ENCODE peak calls at places on chromosomes 5 and 9, in eight cellular contexts. One of them, this sample, is unnamed.

GRCh38 chr5:169280286-169280685 is 20.7 kb downstream of the SLIT3 start:
- DNase-seq in stomach: no peak
- DNase-seq in foreskin fibroblast: no peak
- DNase-seq in stimulated activated CD8-positive, alpha-beta memory T cell treated with anti-CD3 and anti-CD28 coated beads, Interleukin-7, amount 100 ng/mL, for 24 hours: no peak
- DNase-seq in spleen: no peak
- DNase-seq in NCI-H187: no peak
- DNase-seq in amygdala: no peak
- DNase-seq in T-helper 2 cell: no peak
- DNase-seq in this sample: no peak

GRCh38 chr9:89686134-89686533 is 81.3 kb downstream of the GADD45G start:
- DNase-seq in stomach: no peak
- DNase-seq in foreskin fibroblast: no peak
- DNase-seq in stimulated activated CD8-positive, alpha-beta memory T cell treated with anti-CD3 and anti-CD28 coated beads, Interleukin-7, amount 100 ng/mL, for 24 hours: no peak
- DNase-seq in spleen: no peak
- DNase-seq in NCI-H187: peak
- DNase-seq in amygdala: no peak
- DNase-seq in T-helper 2 cell: no peak
- DNase-seq in this sample: no peak

GRCh38 chr9:134629586-134630392 is 11.8 kb upstream of the COL5A1 start:
- DNase-seq in stomach: no peak
- DNase-seq in foreskin fibroblast: no peak
- DNase-seq in stimulated activated CD8-positive, alpha-beta memory T cell treated with anti-CD3 and anti-CD28 coated beads, Interleukin-7, amount 100 ng/mL, for 24 hours: no peak
- DNase-seq in spleen: peak
- DNase-seq in NCI-H187: no peak
- DNase-seq in amygdala: no peak
- DNase-seq in T-helper 2 cell: peak
- DNase-seq in this sample: no peak

GRCh38 chr5:163509288-163510040 is 4.0 kb downstream of the MAT2B start:
- DNase-seq in stomach: peak
- DNase-seq in foreskin fibroblast: peak
- DNase-seq in stimulated activated CD8-positive, alpha-beta memory T cell treated with anti-CD3 and anti-CD28 coated beads, Interleukin-7, amount 100 ng/mL, for 24 hours: no peak
- DNase-seq in spleen: no peak
- DNase-seq in NCI-H187: no peak
- DNase-seq in amygdala: no peak
- DNase-seq in T-helper 2 cell: no peak
- DNase-seq in this sample: no peak

GRCh38 chr5:139415221-139415861 is 11.5 kb upstream of the SPATA24 start:
- DNase-seq in stomach: no peak
- DNase-seq in foreskin fibroblast: no peak
- DNase-seq in stimulated activated CD8-positive, alpha-beta memory T cell treated with anti-CD3 and anti-CD28 coated beads, Interleukin-7, amount 100 ng/mL, for 24 hours: no peak
- DNase-seq in spleen: no peak
- DNase-seq in NCI-H187: no peak
- DNase-seq in amygdala: peak
- DNase-seq in T-helper 2 cell: no peak
- DNase-seq in this sample: no peak

GRCh38 chr5:179270581-179271300 is 74.5 kb downstream of the ADAMTS2 start:
- DNase-seq in stomach: no peak
- DNase-seq in foreskin fibroblast: peak
- DNase-seq in stimulated activated CD8-positive, alpha-beta memory T cell treated with anti-CD3 and anti-CD28 coated beads, Interleukin-7, amount 100 ng/mL, for 24 hours: no peak
- DNase-seq in spleen: peak
- DNase-seq in NCI-H187: no peak
- DNase-seq in amygdala: no peak
- DNase-seq in T-helper 2 cell: no peak
- DNase-seq in this sample: no peak

GRCh38 chr9:89442981-89443817 is 54.7 kb downstream of the SEMA4D start:
- DNase-seq in stomach: no peak
- DNase-seq in foreskin fibroblast: no peak
- DNase-seq in stimulated activated CD8-positive, alpha-beta memory T cell treated with anti-CD3 and anti-CD28 coated beads, Interleukin-7, amount 100 ng/mL, for 24 hours: no peak
- DNase-seq in spleen: no peak
- DNase-seq in NCI-H187: no peak
- DNase-seq in amygdala: no peak
- DNase-seq in T-helper 2 cell: no peak
- DNase-seq in this sample: no peak

GRCh38 chr9:121240394-121241145 is 27.4 kb upstream of the GSN start:
- DNase-seq in stomach: no peak
- DNase-seq in foreskin fibroblast: peak
- DNase-seq in stimulated activated CD8-positive, alpha-beta memory T cell treated with anti-CD3 and anti-CD28 coated beads, Interleukin-7, amount 100 ng/mL, for 24 hours: no peak
- DNase-seq in spleen: no peak
- DNase-seq in NCI-H187: no peak
- DNase-seq in amygdala: no peak
- DNase-seq in T-helper 2 cell: no peak
- DNase-seq in this sample: no peak

GRCh38 chr5:172875372-172876279 is 41.6 kb downstream of the ERGIC1 start:
- DNase-seq in stomach: no peak
- DNase-seq in foreskin fibroblast: peak
- DNase-seq in stimulated activated CD8-positive, alpha-beta memory T cell treated with anti-CD3 and anti-CD28 coated beads, Interleukin-7, amount 100 ng/mL, for 24 hours: no peak
- DNase-seq in spleen: peak
- DNase-seq in NCI-H187: no peak
- DNase-seq in amygdala: no peak
- DNase-seq in T-helper 2 cell: no peak
- DNase-seq in this sample: no peak

GRCh38 chr9:130681769-130682489 is 11.7 kb upstream of the EXOSC2 start:
- DNase-seq in stomach: no peak
- DNase-seq in foreskin fibroblast: peak
- DNase-seq in stimulated activated CD8-positive, alpha-beta memory T cell treated with anti-CD3 and anti-CD28 coated beads, Interleukin-7, amount 100 ng/mL, for 24 hours: no peak
- DNase-seq in spleen: no peak
- DNase-seq in NCI-H187: no peak
- DNase-seq in amygdala: no peak
- DNase-seq in T-helper 2 cell: no peak
- DNase-seq in this sample: no peak

GRCh38 chr5:107739661-107740060 is 68.9 kb upstream of the EFNA5 start:
- DNase-seq in stomach: peak
- DNase-seq in foreskin fibroblast: no peak
- DNase-seq in stimulated activated CD8-positive, alpha-beta memory T cell treated with anti-CD3 and anti-CD28 coated beads, Interleukin-7, amount 100 ng/mL, for 24 hours: no peak
- DNase-seq in spleen: no peak
- DNase-seq in NCI-H187: no peak
- DNase-seq in amygdala: no peak
- DNase-seq in T-helper 2 cell: no peak
- DNase-seq in this sample: no peak

GRCh38 chr5:157219491-157220271 is 39.0 kb downstream of the ITK start:
- DNase-seq in stomach: no peak
- DNase-seq in foreskin fibroblast: no peak
- DNase-seq in stimulated activated CD8-positive, alpha-beta memory T cell treated with anti-CD3 and anti-CD28 coated beads, Interleukin-7, amount 100 ng/mL, for 24 hours: no peak
- DNase-seq in spleen: no peak
- DNase-seq in NCI-H187: peak
- DNase-seq in amygdala: no peak
- DNase-seq in T-helper 2 cell: no peak
- DNase-seq in this sample: no peak

GRCh38 chr5:135324897-135325650 is 74.0 kb downstream of the MACROH2A1 start:
- DNase-seq in stomach: no peak
- DNase-seq in foreskin fibroblast: no peak
- DNase-seq in stimulated activated CD8-positive, alpha-beta memory T cell treated with anti-CD3 and anti-CD28 coated beads, Interleukin-7, amount 100 ng/mL, for 24 hours: no peak
- DNase-seq in spleen: no peak
- DNase-seq in NCI-H187: no peak
- DNase-seq in amygdala: no peak
- DNase-seq in T-helper 2 cell: no peak
- DNase-seq in this sample: no peak

GRCh38 chr9:112864413-112864812 is 26.3 kb downstream of the SLC46A2 start:
- DNase-seq in stomach: no peak
- DNase-seq in foreskin fibroblast: no peak
- DNase-seq in stimulated activated CD8-positive, alpha-beta memory T cell treated with anti-CD3 and anti-CD28 coated beads, Interleukin-7, amount 100 ng/mL, for 24 hours: no peak
- DNase-seq in spleen: no peak
- DNase-seq in NCI-H187: no peak
- DNase-seq in amygdala: no peak
- DNase-seq in T-helper 2 cell: no peak
- DNase-seq in this sample: no peak

GRCh38 chr5:122458278-122458872 is 146.3 kb downstream of the SNCAIP start:
- DNase-seq in stomach: no peak
- DNase-seq in foreskin fibroblast: peak
- DNase-seq in stimulated activated CD8-positive, alpha-beta memory T cell treated with anti-CD3 and anti-CD28 coated beads, Interleukin-7, amount 100 ng/mL, for 24 hours: no peak
- DNase-seq in spleen: no peak
- DNase-seq in NCI-H187: no peak
- DNase-seq in amygdala: no peak
- DNase-seq in T-helper 2 cell: no peak
- DNase-seq in this sample: no peak

GRCh38 chr9:117464941-117465616 is 50.2 kb upstream of the ASTN2 start:
- DNase-seq in stomach: no peak
- DNase-seq in foreskin fibroblast: no peak
- DNase-seq in stimulated activated CD8-positive, alpha-beta memory T cell treated with anti-CD3 and anti-CD28 coated beads, Interleukin-7, amount 100 ng/mL, for 24 hours: no peak
- DNase-seq in spleen: no peak
- DNase-seq in NCI-H187: no peak
- DNase-seq in amygdala: peak
- DNase-seq in T-helper 2 cell: no peak
- DNase-seq in this sample: no peak

GRCh38 chr5:172939561-172939960 is 19.7 kb upstream of the RPL26L1 start:
- DNase-seq in stomach: no peak
- DNase-seq in foreskin fibroblast: peak
- DNase-seq in stimulated activated CD8-positive, alpha-beta memory T cell treated with anti-CD3 and anti-CD28 coated beads, Interleukin-7, amount 100 ng/mL, for 24 hours: no peak
- DNase-seq in spleen: peak
- DNase-seq in NCI-H187: no peak
- DNase-seq in amygdala: peak
- DNase-seq in T-helper 2 cell: no peak
- DNase-seq in this sample: peak

GRCh38 chr5:162274684-162275083 is 207.1 kb downstream of the GABRG2 start:
- DNase-seq in stomach: no peak
- DNase-seq in foreskin fibroblast: no peak
- DNase-seq in stimulated activated CD8-positive, alpha-beta memory T cell treated with anti-CD3 and anti-CD28 coated beads, Interleukin-7, amount 100 ng/mL, for 24 hours: no peak
- DNase-seq in spleen: no peak
- DNase-seq in NCI-H187: no peak
- DNase-seq in amygdala: no peak
- DNase-seq in T-helper 2 cell: no peak
- DNase-seq in this sample: no peak

GRCh38 chr5:125668904-125669303 is 754.3 kb upstream of the GRAMD2B start:
- DNase-seq in stomach: no peak
- DNase-seq in foreskin fibroblast: no peak
- DNase-seq in stimulated activated CD8-positive, alpha-beta memory T cell treated with anti-CD3 and anti-CD28 coated beads, Interleukin-7, amount 100 ng/mL, for 24 hours: no peak
- DNase-seq in spleen: no peak
- DNase-seq in NCI-H187: no peak
- DNase-seq in amygdala: no peak
- DNase-seq in T-helper 2 cell: no peak
- DNase-seq in this sample: peak

GRCh38 chr5:168047669-168048111 is 243.8 kb upstream of the WWC1 start:
- DNase-seq in stomach: peak
- DNase-seq in foreskin fibroblast: no peak
- DNase-seq in stimulated activated CD8-positive, alpha-beta memory T cell treated with anti-CD3 and anti-CD28 coated beads, Interleukin-7, amount 100 ng/mL, for 24 hours: no peak
- DNase-seq in spleen: no peak
- DNase-seq in NCI-H187: no peak
- DNase-seq in amygdala: peak
- DNase-seq in T-helper 2 cell: no peak
- DNase-seq in this sample: no peak

GRCh38 chr5:40754381-40755092 is 1.2 kb downstream of the TTC33 start:
- DNase-seq in stomach: no peak
- DNase-seq in foreskin fibroblast: peak
- DNase-seq in stimulated activated CD8-positive, alpha-beta memory T cell treated with anti-CD3 and anti-CD28 coated beads, Interleukin-7, amount 100 ng/mL, for 24 hours: no peak
- DNase-seq in spleen: no peak
- DNase-seq in NCI-H187: no peak
- DNase-seq in amygdala: no peak
- DNase-seq in T-helper 2 cell: no peak
- DNase-seq in this sample: no peak

GRCh38 chr9:75500479-75500878 is 390.0 kb upstream of the PCSK5 start:
- DNase-seq in stomach: no peak
- DNase-seq in foreskin fibroblast: no peak
- DNase-seq in stimulated activated CD8-positive, alpha-beta memory T cell treated with anti-CD3 and anti-CD28 coated beads, Interleukin-7, amount 100 ng/mL, for 24 hours: no peak
- DNase-seq in spleen: no peak
- DNase-seq in NCI-H187: no peak
- DNase-seq in amygdala: no peak
- DNase-seq in T-helper 2 cell: no peak
- DNase-seq in this sample: no peak

GRCh38 chr5:65984098-65984885 is 57.9 kb downstream of the ERBIN start:
- DNase-seq in stomach: no peak
- DNase-seq in foreskin fibroblast: no peak
- DNase-seq in stimulated activated CD8-positive, alpha-beta memory T cell treated with anti-CD3 and anti-CD28 coated beads, Interleukin-7, amount 100 ng/mL, for 24 hours: no peak
- DNase-seq in spleen: peak
- DNase-seq in NCI-H187: no peak
- DNase-seq in amygdala: no peak
- DNase-seq in T-helper 2 cell: no peak
- DNase-seq in this sample: no peak

GRCh38 chr5:134022333-134022732 is 17.6 kb upstream of the VDAC1 start:
- DNase-seq in stomach: no peak
- DNase-seq in foreskin fibroblast: no peak
- DNase-seq in stimulated activated CD8-positive, alpha-beta memory T cell treated with anti-CD3 and anti-CD28 coated beads, Interleukin-7, amount 100 ng/mL, for 24 hours: no peak
- DNase-seq in spleen: no peak
- DNase-seq in NCI-H187: no peak
- DNase-seq in amygdala: no peak
- DNase-seq in T-helper 2 cell: no peak
- DNase-seq in this sample: no peak

GRCh38 chr5:39099831-39100230 is 25.6 kb upstream of the RICTOR start:
- DNase-seq in stomach: no peak
- DNase-seq in foreskin fibroblast: no peak
- DNase-seq in stimulated activated CD8-positive, alpha-beta memory T cell treated with anti-CD3 and anti-CD28 coated beads, Interleukin-7, amount 100 ng/mL, for 24 hours: no peak
- DNase-seq in spleen: no peak
- DNase-seq in NCI-H187: no peak
- DNase-seq in amygdala: no peak
- DNase-seq in T-helper 2 cell: no peak
- DNase-seq in this sample: no peak

This sample was measured in D721Med.